ENCODE peak calls at places on chromosomes 16 and 17, in ten cellular contexts. One of them, this sample, is unnamed.

GRCh38 chr17:63774982-63775290 is 966 bp downstream of the DDX42 start:
- DNase-seq in AG04450: no peak
- DNase-seq in epithelial cell of esophagus: peak
- DNase-seq in BE2C: no peak
- DNase-seq in fibroblast of the aortic adventitia: peak
- DNase-seq in cardiac fibroblast: peak
- DNase-seq in B cell: no peak
- DNase-seq in heart left ventricle: no peak
- DNase-seq in mesothelial cell of epicardium: no peak
- DNase-seq in kidney: no peak
- DNase-seq in this sample: no peak

GRCh38 chr17:67055041-67055443 is 10.7 kb downstream of the CACNG1 start:
- DNase-seq in B cell: no peak
- DNase-seq in AG04450: no peak
- DNase-seq in fibroblast of the aortic adventitia: no peak
- DNase-seq in cardiac fibroblast: no peak
- DNase-seq in heart left ventricle: no peak
- DNase-seq in BE2C: no peak
- DNase-seq in kidney: no peak
- DNase-seq in epithelial cell of esophagus: no peak
- DNase-seq in mesothelial cell of epicardium: no peak
- DNase-seq in this sample: no peak

GRCh38 chr16:47731252-47731651 is 270.1 kb downstream of the PHKB start:
- DNase-seq in AG04450: peak
- DNase-seq in B cell: no peak
- DNase-seq in cardiac fibroblast: peak
- DNase-seq in mesothelial cell of epicardium: no peak
- DNase-seq in BE2C: no peak
- DNase-seq in kidney: no peak
- DNase-seq in fibroblast of the aortic adventitia: peak
- DNase-seq in heart left ventricle: no peak
- DNase-seq in epithelial cell of esophagus: peak
- DNase-seq in this sample: no peak

GRCh38 chr16:66370786-66371684 is 4.5 kb downstream of the CDH5 start:
- DNase-seq in cardiac fibroblast: no peak
- DNase-seq in epithelial cell of esophagus: no peak
- DNase-seq in fibroblast of the aortic adventitia: no peak
- DNase-seq in kidney: peak
- DNase-seq in mesothelial cell of epicardium: no peak
- DNase-seq in BE2C: no peak
- DNase-seq in B cell: no peak
- DNase-seq in heart left ventricle: no peak
- DNase-seq in AG04450: no peak
- DNase-seq in this sample: no peak

GRCh38 chr17:58323420-58324408 is 4.9 kb downstream of the TSPOAP1 start:
- DNase-seq in AG04450: no peak
- DNase-seq in B cell: peak
- DNase-seq in mesothelial cell of epicardium: no peak
- DNase-seq in heart left ventricle: no peak
- DNase-seq in fibroblast of the aortic adventitia: no peak
- DNase-seq in BE2C: no peak
- DNase-seq in cardiac fibroblast: no peak
- DNase-seq in kidney: peak
- DNase-seq in epithelial cell of esophagus: no peak
- DNase-seq in this sample: no peak

GRCh38 chr17:38330941-38331411 is 12.8 kb downstream of the GPR179 start:
- DNase-seq in cardiac fibroblast: no peak
- DNase-seq in kidney: peak
- DNase-seq in AG04450: no peak
- DNase-seq in fibroblast of the aortic adventitia: no peak
- DNase-seq in heart left ventricle: no peak
- DNase-seq in mesothelial cell of epicardium: no peak
- DNase-seq in B cell: no peak
- DNase-seq in BE2C: no peak
- DNase-seq in epithelial cell of esophagus: no peak
- DNase-seq in this sample: no peak

GRCh38 chr17:58252141-58252540 is 13.8 kb downstream of the LPO start:
- DNase-seq in cardiac fibroblast: no peak
- DNase-seq in AG04450: no peak
- DNase-seq in mesothelial cell of epicardium: no peak
- DNase-seq in B cell: no peak
- DNase-seq in BE2C: no peak
- DNase-seq in epithelial cell of esophagus: no peak
- DNase-seq in heart left ventricle: no peak
- DNase-seq in kidney: no peak
- DNase-seq in fibroblast of the aortic adventitia: no peak
- DNase-seq in this sample: no peak

GRCh38 chr17:58046230-58047094 is 36.8 kb upstream of the DYNLL2 start:
- DNase-seq in BE2C: no peak
- DNase-seq in heart left ventricle: peak
- DNase-seq in cardiac fibroblast: no peak
- DNase-seq in epithelial cell of esophagus: no peak
- DNase-seq in AG04450: no peak
- DNase-seq in B cell: peak
- DNase-seq in kidney: no peak
- DNase-seq in fibroblast of the aortic adventitia: no peak
- DNase-seq in mesothelial cell of epicardium: no peak
- DNase-seq in this sample: no peak

DNA sequence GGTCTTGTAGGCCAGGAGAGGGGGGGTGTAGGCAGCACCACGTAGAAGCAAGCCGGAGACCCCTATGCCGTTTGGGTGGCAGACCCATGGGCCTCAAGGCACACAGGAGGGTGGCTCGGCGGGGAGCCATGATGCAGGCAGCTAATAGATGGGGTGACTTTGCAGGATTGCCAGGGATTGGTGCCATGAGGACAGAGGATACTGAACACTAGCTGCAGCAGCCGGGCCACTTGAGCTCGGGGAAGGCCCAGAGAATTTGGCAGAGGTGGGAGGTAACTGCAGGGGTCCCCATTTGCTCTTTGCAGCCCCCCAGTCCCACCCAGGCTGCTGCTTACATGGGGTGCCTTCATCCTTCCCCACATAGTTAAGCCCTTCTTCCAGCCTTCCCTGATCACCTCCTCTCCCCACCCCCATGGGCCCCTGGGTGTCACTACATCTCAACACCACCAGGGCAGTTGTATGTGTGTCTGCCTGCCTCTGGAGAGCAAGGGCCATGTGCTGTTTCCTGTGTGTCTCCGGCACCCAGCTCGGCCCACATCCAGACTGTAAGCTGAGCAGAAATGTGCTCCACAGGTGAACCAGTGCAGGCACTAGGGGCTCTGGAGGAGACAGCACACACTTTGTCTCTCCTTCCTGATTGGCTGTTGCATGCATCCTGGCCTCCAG is 52.1 kb downstream of the SREBF1 start:
- DNase-seq in heart left ventricle: no peak
- DNase-seq in epithelial cell of esophagus: no peak
- DNase-seq in BE2C: peak
- DNase-seq in fibroblast of the aortic adventitia: no peak
- DNase-seq in B cell: no peak
- DNase-seq in cardiac fibroblast: no peak
- DNase-seq in kidney: no peak
- DNase-seq in AG04450: no peak
- DNase-seq in mesothelial cell of epicardium: no peak
- DNase-seq in this sample: no peak
- TF ChIP-seq CTCF in heart left ventricle: peak
- TF ChIP-seq CTCF in epithelial cell of esophagus: no peak
- TF ChIP-seq CTCF in BE2C: peak
- TF ChIP-seq CTCF in fibroblast of the aortic adventitia: peak
- TF ChIP-seq CTCF in B cell: peak
- TF ChIP-seq CTCF in cardiac fibroblast: no peak
- TF ChIP-seq CTCF in kidney: no peak
- TF ChIP-seq CTCF in AG04450: peak
- TF ChIP-seq CTCF in mesothelial cell of epicardium: peak
- TF ChIP-seq CTCF in this sample: no peak

DNA sequence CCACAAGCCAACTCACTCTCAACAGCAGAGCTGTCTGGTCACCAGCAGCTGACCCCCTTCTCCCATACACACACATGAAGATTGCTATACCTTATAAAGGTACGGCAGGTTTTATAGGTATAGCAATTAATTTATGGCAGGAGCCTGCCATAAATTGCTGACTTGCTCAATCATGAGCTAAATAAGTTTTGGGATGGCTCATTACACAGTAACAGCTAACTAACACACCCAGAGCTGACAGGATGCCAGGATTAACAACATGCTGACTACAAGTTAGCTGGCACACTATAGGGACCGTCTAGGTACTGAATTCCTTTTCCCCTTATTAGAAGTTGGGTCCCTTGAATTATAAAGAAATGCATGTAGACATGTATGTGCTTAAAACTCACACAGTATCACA is 150.3 kb upstream of the KCNJ18 start:
- DNase-seq in epithelial cell of esophagus: peak
- DNase-seq in mesothelial cell of epicardium: no peak
- DNase-seq in heart left ventricle: no peak
- DNase-seq in AG04450: no peak
- DNase-seq in fibroblast of the aortic adventitia: no peak
- DNase-seq in B cell: no peak
- DNase-seq in BE2C: no peak
- DNase-seq in cardiac fibroblast: no peak
- DNase-seq in kidney: no peak
- DNase-seq in this sample: no peak
- TF ChIP-seq CTCF in epithelial cell of esophagus: no peak
- TF ChIP-seq CTCF in mesothelial cell of epicardium: no peak
- TF ChIP-seq CTCF in heart left ventricle: no peak
- TF ChIP-seq CTCF in AG04450: no peak
- TF ChIP-seq CTCF in fibroblast of the aortic adventitia: no peak
- TF ChIP-seq CTCF in B cell: no peak
- TF ChIP-seq CTCF in BE2C: no peak
- TF ChIP-seq CTCF in cardiac fibroblast: no peak
- TF ChIP-seq CTCF in kidney: no peak
- TF ChIP-seq CTCF in this sample: no peak

GRCh38 chr17:76707985-76708807 is 2.6 kb downstream of the MXRA7 start:
- DNase-seq in B cell: no peak
- DNase-seq in mesothelial cell of epicardium: no peak
- DNase-seq in cardiac fibroblast: peak
- DNase-seq in AG04450: no peak
- DNase-seq in kidney: peak
- DNase-seq in fibroblast of the aortic adventitia: peak
- DNase-seq in epithelial cell of esophagus: no peak
- DNase-seq in heart left ventricle: peak
- DNase-seq in BE2C: peak
- DNase-seq in this sample: peak
- TF ChIP-seq CTCF in B cell: no peak
- TF ChIP-seq CTCF in mesothelial cell of epicardium: no peak
- TF ChIP-seq CTCF in cardiac fibroblast: peak
- TF ChIP-seq CTCF in AG04450: no peak
- TF ChIP-seq CTCF in kidney: no peak
- TF ChIP-seq CTCF in fibroblast of the aortic adventitia: peak
- TF ChIP-seq CTCF in epithelial cell of esophagus: peak
- TF ChIP-seq CTCF in heart left ventricle: peak
- TF ChIP-seq CTCF in BE2C: peak
- TF ChIP-seq CTCF in this sample: peak

DNA sequence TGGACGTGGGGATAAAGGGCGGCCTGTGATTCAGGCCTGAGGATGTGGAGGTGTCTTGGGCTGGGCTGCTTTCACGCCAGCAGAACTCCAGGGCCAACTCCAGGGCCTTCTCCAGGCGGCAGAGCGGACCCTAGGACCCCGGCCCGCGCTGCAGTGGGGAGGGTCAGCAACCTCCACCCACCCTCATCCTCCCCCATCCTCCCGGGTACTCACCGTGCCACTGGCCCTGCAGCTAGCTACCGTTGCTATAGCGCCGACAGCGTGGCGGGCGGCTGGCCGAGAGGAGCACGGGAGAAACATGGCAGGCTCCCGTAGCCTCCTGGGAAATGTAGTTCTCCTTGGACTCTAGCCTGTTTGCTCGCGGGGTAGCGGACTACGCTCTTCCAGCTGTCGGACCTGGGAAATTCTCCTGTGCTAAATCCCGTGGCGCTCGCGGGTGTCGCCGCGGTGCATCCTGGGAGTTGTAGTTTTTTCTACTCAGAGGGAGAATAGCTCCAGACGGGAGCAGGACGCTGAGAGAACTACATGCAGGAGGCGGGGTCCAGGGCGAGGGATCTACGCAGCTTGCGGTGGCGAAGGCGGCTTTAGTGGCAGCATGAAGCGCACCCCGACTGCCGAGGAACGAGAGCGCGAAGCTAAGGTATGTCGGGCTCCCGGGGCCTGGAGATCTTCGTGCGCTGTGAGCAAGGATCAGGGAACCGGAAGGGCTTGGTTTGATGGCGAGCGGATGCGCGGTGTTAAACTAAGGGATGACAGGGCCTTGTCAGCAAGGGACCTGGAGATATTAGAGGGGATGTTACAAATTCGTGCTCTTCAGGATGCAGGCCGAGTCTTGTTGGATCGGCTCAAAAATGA is at the start of the genes FTO and RPGRIP1L:
- DNase-seq in AG04450: peak
- DNase-seq in BE2C: peak
- DNase-seq in fibroblast of the aortic adventitia: peak
- DNase-seq in B cell: peak
- DNase-seq in epithelial cell of esophagus: peak
- DNase-seq in heart left ventricle: peak
- DNase-seq in cardiac fibroblast: peak
- DNase-seq in kidney: peak
- DNase-seq in mesothelial cell of epicardium: peak
- DNase-seq in this sample: peak
- TF ChIP-seq CTCF in AG04450: no peak
- TF ChIP-seq CTCF in BE2C: no peak
- TF ChIP-seq CTCF in fibroblast of the aortic adventitia: peak
- TF ChIP-seq CTCF in B cell: no peak
- TF ChIP-seq CTCF in epithelial cell of esophagus: no peak
- TF ChIP-seq CTCF in heart left ventricle: peak
- TF ChIP-seq CTCF in cardiac fibroblast: no peak
- TF ChIP-seq CTCF in kidney: peak
- TF ChIP-seq CTCF in mesothelial cell of epicardium: no peak
- TF ChIP-seq CTCF in this sample: no peak

GRCh38 chr17:32912218-32912897 is 15.6 kb upstream of the TMEM98 start:
- DNase-seq in AG04450: peak
- DNase-seq in heart left ventricle: peak
- DNase-seq in epithelial cell of esophagus: peak
- DNase-seq in BE2C: no peak
- DNase-seq in cardiac fibroblast: peak
- DNase-seq in kidney: peak
- DNase-seq in fibroblast of the aortic adventitia: peak
- DNase-seq in B cell: no peak
- DNase-seq in mesothelial cell of epicardium: no peak
- DNase-seq in this sample: no peak
- TF ChIP-seq CTCF in AG04450: peak
- TF ChIP-seq CTCF in heart left ventricle: no peak
- TF ChIP-seq CTCF in epithelial cell of esophagus: no peak
- TF ChIP-seq CTCF in BE2C: no peak
- TF ChIP-seq CTCF in cardiac fibroblast: peak
- TF ChIP-seq CTCF in kidney: no peak
- TF ChIP-seq CTCF in fibroblast of the aortic adventitia: no peak
- TF ChIP-seq CTCF in B cell: no peak
- TF ChIP-seq CTCF in mesothelial cell of epicardium: no peak
- TF ChIP-seq CTCF in this sample: no peak

DNA sequence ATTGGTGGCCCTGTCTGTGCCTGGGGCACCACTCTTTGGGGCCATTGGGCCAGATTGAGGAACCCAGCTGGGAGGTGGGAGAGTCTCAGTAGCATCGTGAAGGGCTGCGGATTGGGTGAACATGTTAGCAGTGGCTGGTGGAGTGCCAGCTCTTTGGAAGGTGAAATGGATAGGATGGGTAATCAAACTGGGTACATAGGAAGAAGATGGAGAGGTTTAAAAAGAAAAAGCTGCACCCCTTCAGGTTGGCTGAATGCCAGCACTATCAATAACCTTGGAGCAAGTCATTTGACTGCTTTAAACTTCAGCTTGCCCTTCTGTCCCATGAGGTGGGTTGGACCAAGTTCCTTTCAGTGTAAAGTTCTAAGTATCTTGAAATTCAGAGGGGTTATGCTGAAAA is 95.0 kb downstream of the RPTOR start:
- DNase-seq in kidney: no peak
- DNase-seq in AG04450: no peak
- DNase-seq in BE2C: no peak
- DNase-seq in fibroblast of the aortic adventitia: no peak
- DNase-seq in epithelial cell of esophagus: no peak
- DNase-seq in heart left ventricle: no peak
- DNase-seq in B cell: no peak
- DNase-seq in mesothelial cell of epicardium: no peak
- DNase-seq in cardiac fibroblast: no peak
- DNase-seq in this sample: no peak
- TF ChIP-seq CTCF in kidney: no peak
- TF ChIP-seq CTCF in AG04450: no peak
- TF ChIP-seq CTCF in BE2C: no peak
- TF ChIP-seq CTCF in fibroblast of the aortic adventitia: no peak
- TF ChIP-seq CTCF in epithelial cell of esophagus: no peak
- TF ChIP-seq CTCF in heart left ventricle: no peak
- TF ChIP-seq CTCF in B cell: no peak
- TF ChIP-seq CTCF in mesothelial cell of epicardium: no peak
- TF ChIP-seq CTCF in cardiac fibroblast: no peak
- TF ChIP-seq CTCF in this sample: no peak

This sample was measured in D721Med.